ENCODE peak calls at places on chromosomes 13 and 19, in five cellular contexts. U is transverse colon, R is vagina, W is suprapubic skin, Q is spleen. F is an unnamed sample. For H3K27me3, the result is how much of the 10 kb centered on the place peaks cover.

GRCh38 chr19:32296694-32297093 is 48.7 kb upstream of the ZNF507 start:
- DNase-seq in U (no peak), R (no peak), W (no peak), Q (no peak), F (no peak)

GRCh38 chr13:83057119-83057518 is 825.2 kb downstream of the SLITRK1 start:
- DNase-seq in U (no peak), R (no peak), W (no peak), Q (no peak), F (no peak)

GRCh38 chr19:38899447-38900219 is at the start of the genes NFKBIB and SIRT2:
- DNase-seq in U (peak), R (peak), W (peak), Q (peak), F (peak)

GRCh38 chr13:28741080-28741479 is 22.3 kb upstream of the SLC46A3 start:
- DNase-seq in U (no peak), R (peak), W (no peak), Q (no peak), F (no peak)

GRCh38 chr19:33226550-33227241 is 1.0 kb upstream of the SLC7A10 start:
- DNase-seq in U (peak), R (no peak), W (no peak), Q (no peak), F (peak)

GRCh38 chr19:38564981-38565685 is 52.6 kb downstream of the MAP4K1 start:
- DNase-seq in U (no peak), R (no peak), W (no peak), Q (peak), F (no peak)

GRCh38 chr13:46339035-46339666 is 47.9 kb downstream of the RUBCNL start:
- DNase-seq in U (peak), R (peak), W (no peak), Q (no peak), F (no peak)

GRCh38 chr13:62209539-62209938 is 793.9 kb upstream of the PCDH20 start:
- DNase-seq in U (peak), R (no peak), W (no peak), Q (no peak), F (no peak)

GRCh38 chr13:20482818-20483217 is 42.8 kb downstream of the CRYL1 start:
- DNase-seq in U (no peak), R (no peak), W (no peak), Q (no peak), F (no peak)

GRCh38 chr19:14519860-14520407 is 1.7 kb upstream of the DNAJB1 start:
- DNase-seq in U (no peak), R (no peak), W (no peak), Q (no peak), F (peak)

GRCh38 chr13:62598708-62599107 is 1183.1 kb upstream of the PCDH20 start:
- DNase-seq in U (no peak), R (no peak), W (no peak), Q (no peak), F (no peak)

GRCh38 chr13:46743191-46743590 is 53.8 kb downstream of the ESD start:
- DNase-seq in U (no peak), R (no peak), W (no peak), Q (no peak), F (no peak)

GRCh38 chr13:46830405-46831005 is 33.5 kb upstream of the ESD start:
- DNase-seq in U (no peak), R (no peak), W (no peak), Q (no peak), F (no peak)

GRCh38 chr19:48490980-48491792 is 20.4 kb downstream of the LMTK3 start:
- DNase-seq in U (peak), R (no peak), W (no peak), Q (peak), F (peak)

DNA sequence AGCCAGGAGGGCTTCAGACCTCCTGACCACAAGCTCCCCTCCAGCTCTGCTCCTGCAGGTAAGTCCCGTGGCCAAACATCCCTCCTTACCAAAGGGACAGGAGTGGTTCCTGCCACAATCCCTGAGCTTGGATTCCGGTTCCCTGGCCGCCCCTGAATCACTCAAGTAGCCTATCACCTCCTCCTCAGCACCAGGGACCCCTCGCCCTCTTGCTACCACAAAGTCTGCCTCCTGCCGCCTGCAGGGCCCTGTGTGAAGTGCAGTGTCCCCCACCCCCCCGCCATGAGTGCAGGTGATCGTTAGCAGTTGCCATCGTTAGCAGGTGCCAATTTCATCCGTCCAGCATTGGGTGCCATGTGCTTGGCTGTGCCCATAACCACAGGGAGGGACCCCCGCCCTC is 40.8 kb upstream of the RANBP3 start:
- DNase-seq in U (no peak), R (no peak), W (no peak), Q (peak), F (no peak)
- H3K4me3 ChIP-seq in U (no peak), R (no peak), W (no peak), Q (no peak), F (no peak)

DNA sequence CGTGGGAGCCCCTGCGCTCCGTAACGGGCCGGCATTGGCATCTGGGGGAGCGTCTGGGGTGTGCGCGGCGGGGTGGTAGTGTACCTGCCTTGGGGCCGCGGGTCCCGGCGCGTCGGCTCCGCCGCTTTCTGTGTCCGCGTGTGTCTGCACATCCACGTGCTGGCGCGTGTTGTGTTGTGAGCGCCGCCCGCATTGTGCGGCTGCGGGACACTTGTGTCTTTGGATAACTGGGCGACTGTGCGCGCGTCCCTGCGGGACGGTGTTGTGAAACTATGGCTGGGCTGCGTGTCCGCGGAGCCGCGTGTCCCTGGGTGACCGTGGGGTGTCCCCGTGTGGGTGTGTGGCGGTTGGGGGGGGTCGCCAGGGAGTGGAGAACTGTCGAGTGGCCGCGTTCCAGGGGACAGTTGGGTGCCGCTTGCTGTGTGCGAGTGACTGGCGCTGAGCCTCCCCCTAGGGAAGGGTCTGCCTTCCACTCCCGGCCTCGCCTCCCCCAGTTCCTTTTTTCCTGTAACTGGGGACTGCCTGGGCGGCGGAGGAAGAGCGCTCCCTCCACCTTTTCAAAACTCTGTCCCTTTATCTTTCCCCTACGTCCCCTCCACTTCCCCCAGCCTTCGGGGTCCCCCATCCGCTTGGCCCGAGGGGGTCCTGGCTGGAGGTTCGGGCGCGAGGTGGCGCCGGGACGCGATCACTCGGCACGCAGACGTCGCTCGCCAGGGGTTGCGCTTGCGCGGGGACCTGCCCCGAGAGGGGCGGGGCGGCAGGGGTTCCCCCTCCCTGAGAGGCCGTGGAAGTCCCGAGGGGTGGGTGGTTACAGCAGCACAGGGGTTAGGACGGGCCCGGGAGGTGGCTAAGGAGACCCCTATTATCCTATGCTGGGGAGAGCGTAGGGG is 5.6 kb upstream of the NFIC start:
- DNase-seq in U (peak), R (peak), W (peak), Q (peak), F (peak)
- TF ChIP-seq POLR2AphosphoS5 in U (peak), R (peak), W (no peak), Q (peak), F (peak)

DNA sequence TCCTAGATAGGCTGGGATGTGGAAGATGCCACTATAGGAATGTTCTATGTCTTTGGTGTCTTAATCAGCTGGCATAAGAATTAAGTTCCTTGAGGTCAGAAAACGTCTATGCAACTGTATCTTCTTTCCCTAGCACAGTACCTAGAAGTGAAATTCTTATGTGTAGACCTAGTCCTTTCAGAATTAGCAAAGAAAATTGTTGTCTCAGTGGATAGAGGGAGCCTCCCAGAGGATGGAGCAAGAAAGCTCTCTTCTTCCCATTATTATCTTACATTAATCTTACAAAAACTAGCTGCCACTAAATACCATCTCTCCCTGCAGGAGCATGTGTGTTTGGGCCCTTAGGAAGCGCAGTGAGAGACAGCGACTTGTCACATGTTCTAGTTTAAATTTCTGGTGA is 11.6 kb downstream of the CLDN10 start:
- DNase-seq in U (no peak), R (no peak), W (no peak), Q (no peak), F (no peak)
- H3K27me3 ChIP-seq in U (under half), R (under half), W (under half), Q (under half), F (under half)

DNA sequence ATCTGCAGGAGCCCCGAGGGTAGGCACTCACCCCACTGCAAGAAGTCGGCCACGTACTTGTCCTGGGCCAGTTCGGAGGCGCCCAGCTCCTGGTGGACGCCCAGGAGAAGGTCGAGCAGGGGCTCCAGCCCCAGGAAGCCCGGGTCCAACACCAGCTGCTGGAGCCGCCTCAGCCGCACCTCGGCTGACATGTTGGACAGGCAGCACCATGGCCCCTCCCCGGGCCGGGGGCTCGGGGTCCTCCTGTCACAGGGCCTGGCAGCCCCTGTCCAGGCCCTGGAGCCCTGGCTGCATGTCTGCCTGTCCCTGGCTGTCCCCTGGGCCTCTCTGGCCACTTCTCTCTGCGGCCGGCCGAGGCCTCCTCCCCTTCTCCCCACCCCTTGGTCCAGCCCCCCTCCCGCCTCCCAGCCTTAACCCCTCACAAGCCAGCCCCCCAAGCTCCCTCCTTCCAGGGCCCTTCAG is at the start of gene DMPK:
- DNase-seq in U (no peak), R (no peak), W (no peak), Q (no peak), F (no peak)
- H3K4me3 ChIP-seq in U (peak), R (peak), W (peak), Q (peak), F (peak)

DNA sequence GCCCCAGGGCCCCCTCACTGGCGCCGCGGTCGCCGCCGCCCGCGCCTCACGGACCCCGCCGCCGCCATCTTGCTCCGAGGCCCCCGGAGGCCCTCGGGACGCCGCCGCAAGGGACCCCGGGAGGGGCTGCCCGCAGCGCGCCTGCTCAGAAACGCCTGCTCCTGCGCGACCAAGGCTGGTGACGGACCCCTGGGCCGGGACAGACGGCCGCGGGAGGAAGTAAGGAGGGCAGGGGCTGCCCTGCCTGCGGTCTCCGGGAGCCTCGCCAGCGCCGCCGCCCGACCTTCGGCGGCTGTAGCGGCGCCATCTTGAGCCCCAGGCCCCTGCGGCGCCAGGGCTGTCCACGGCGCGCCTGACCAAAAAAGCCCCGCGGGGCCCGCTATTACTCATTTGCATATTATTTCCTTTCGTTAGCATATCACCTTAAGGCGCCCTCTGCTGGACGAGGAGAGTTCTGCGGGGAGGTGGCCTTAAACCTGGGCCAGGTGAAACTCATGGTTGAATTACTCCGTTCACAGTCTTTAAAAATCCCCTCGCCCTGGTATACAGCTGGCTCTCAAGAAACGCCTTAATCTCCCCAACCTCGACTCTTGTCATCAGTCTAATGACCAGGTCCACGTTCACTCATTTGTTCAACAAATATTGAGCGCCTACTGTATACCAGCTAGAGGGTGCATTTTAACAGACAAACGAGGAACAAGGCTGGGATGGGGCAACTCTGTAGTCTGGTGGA is at the start of gene REXO1:
- DNase-seq in U (peak), R (no peak), W (peak), Q (peak), F (peak)
- TF ChIP-seq POLR2AphosphoS5 in U (peak), R (peak), W (peak), Q (peak), F (peak)

GRCh38 chr19:1489463-1489971 is 633 bp downstream of the PCSK4 start:
- DNase-seq in U (no peak), R (no peak), W (no peak), Q (peak), F (no peak)

GRCh38 chr19:1483979-1484428 is 5.0 kb upstream of the C19orf25 start:
- DNase-seq in U (no peak), R (no peak), W (no peak), Q (no peak), F (no peak)

GRCh38 chr19:1488282-1488601 is 1.9 kb downstream of the PCSK4 start:
- DNase-seq in U (no peak), R (no peak), W (no peak), Q (no peak), F (no peak)

GRCh38 chr19:1487576-1488281 is 2.4 kb downstream of the PCSK4 start:
- DNase-seq in U (no peak), R (no peak), W (no peak), Q (peak), F (no peak)

DNA sequence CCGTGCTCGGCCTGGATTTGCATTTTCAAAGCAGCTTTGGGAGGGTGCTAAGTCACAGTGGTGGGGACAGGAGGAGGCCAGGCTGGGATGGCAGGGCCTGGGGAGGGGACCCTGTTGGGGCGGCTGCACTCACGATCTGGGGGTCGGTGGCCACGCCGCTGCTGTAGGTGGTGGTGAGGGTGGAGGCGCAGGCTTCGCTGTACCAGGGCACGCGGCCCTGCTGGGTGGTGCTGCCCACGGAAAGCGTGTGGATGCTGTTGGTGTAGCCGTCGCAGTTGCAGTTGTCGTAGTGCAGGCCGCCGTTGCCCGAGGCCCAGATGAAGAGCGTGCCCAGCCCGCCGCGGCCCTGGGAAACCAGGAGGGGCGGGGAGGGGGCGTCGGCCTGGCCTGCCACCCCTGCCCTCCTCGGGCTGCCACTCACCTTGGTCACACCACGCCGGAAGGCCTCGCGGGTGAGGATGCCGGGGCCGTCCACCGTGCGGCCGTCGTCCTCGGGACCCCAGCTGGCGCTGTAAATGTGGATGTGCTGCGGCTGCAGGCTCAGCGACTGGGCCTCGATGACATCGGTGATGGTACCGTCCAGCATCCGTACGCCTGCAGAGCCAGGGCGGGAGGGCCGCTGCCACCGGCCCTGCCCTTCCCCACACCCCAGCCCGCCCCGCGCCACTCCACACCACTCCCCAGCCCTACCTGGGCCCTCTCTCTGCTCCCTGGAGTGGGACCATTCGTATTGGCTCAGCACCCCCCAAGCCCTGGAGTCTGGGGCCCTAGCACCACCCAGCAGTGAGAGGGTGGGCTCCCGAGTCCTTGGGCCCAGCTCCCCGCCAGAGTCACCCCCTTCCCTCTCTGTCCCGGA is 3.2 kb downstream of the PCSK4 start:
- DNase-seq in U (no peak), R (no peak), W (peak), Q (peak), F (no peak)
- H3K27me3 ChIP-seq in U (under half), R (under half), W (under half), Q (under half), F (under half)

GRCh38 chr19:2252481-2253105 is 3.5 kb downstream of the AMH start:
- DNase-seq in U (no peak), R (no peak), W (no peak), Q (peak), F (no peak)
- H3K4me3 ChIP-seq in U (no peak), R (peak), W (peak), Q (peak), F (peak)

GRCh38 chr19:50414850-50415660 is 3.7 kb upstream of the SPIB start:
- DNase-seq in U (peak), R (no peak), W (no peak), Q (peak), F (peak)
- TF ChIP-seq POLR2AphosphoS5 in U (no peak), R (no peak), W (no peak), Q (peak), F (peak)

GRCh38 chr19:53953383-53953782 is 9.4 kb upstream of the CACNG8 start:
- DNase-seq in U (no peak), R (no peak), W (no peak), Q (no peak), F (no peak)
- H3K27me3 ChIP-seq in U (under half), R (under half), W (half or more), Q (half or more), F (half or more)

DNA sequence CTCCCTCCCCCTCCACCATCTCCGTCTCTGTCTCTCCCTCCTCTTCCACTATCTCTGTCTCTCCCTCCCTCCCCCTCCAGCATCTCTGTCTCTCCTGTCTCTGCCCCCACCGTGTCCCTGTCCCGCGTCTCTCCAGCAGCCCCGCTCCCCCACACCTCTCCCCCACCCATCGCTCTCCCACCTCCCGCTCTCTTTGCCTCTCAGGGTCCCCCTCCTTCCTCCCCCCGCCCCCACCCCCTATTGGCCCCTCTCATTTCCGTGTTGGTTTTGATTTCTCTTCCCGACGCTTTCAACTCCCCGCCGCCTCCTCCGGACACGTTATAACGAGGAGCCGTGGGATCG is 13.4 kb downstream of the ERFL start:
- DNase-seq in U (no peak), R (no peak), W (no peak), Q (no peak), F (no peak)
- H3K4me3 ChIP-seq in U (no peak), R (no peak), W (no peak), Q (no peak), F (no peak)

F was measured in stomach.